ENCODE peak calls at places on chromosomes 11 and 22, in four cellular contexts. One of them, this sample, is unnamed.

GRCh38 chr11:135075740-135076139 is 663.7 kb upstream of the B3GAT1 start:
- DNase-seq in stimulated activated naive CD8-positive, alpha-beta T cell treated with anti-CD3 and anti-CD28 coated beads, Interleukin-15, Interleukin-2, amounts not matched to agents 100 U/mL and 50 U/mL, for 24 hours: peak; percentile 69
- DNase-seq in cardiac septum: no peak
- DNase-seq in T-helper 9 cell: peak; percentile 38
- DNase-seq in this sample: peak; percentile 81

GRCh38 chr11:102552447-102553200 is 22.1 kb upstream of the MMP7 start:
- DNase-seq in stimulated activated naive CD8-positive, alpha-beta T cell treated with anti-CD3 and anti-CD28 coated beads, Interleukin-15, Interleukin-2, amounts not matched to agents 100 U/mL and 50 U/mL, for 24 hours: no peak
- DNase-seq in cardiac septum: no peak
- DNase-seq in T-helper 9 cell: no peak
- DNase-seq in this sample: no peak

GRCh38 chr11:133541331-133542095 is 9.2 kb upstream of the OPCML start:
- DNase-seq in cardiac septum: no peak
- DNase-seq in stimulated activated naive CD8-positive, alpha-beta T cell treated with anti-CD3 and anti-CD28 coated beads, Interleukin-15, Interleukin-2, amounts not matched to agents 100 U/mL and 50 U/mL, for 24 hours: no peak
- DNase-seq in T-helper 9 cell: no peak
- DNase-seq in this sample: no peak

GRCh38 chr11:65487467-65488272 is 11.2 kb upstream of the MALAT1 start:
- DNase-seq in cardiac septum: peak; percentile 99
- DNase-seq in T-helper 9 cell: no peak
- DNase-seq in stimulated activated naive CD8-positive, alpha-beta T cell treated with anti-CD3 and anti-CD28 coated beads, Interleukin-15, Interleukin-2, amounts not matched to agents 100 U/mL and 50 U/mL, for 24 hours: peak; percentile 64
- DNase-seq in this sample: peak; percentile 100

GRCh38 chr22:40028098-40028425 is 33.3 kb downstream of the FAM83F start:
- DNase-seq in cardiac septum: no peak
- DNase-seq in stimulated activated naive CD8-positive, alpha-beta T cell treated with anti-CD3 and anti-CD28 coated beads, Interleukin-15, Interleukin-2, amounts not matched to agents 100 U/mL and 50 U/mL, for 24 hours: no peak
- DNase-seq in T-helper 9 cell: no peak
- DNase-seq in this sample: no peak

GRCh38 chr11:101880208-101880607 is 34.6 kb upstream of the CEP126 start:
- DNase-seq in stimulated activated naive CD8-positive, alpha-beta T cell treated with anti-CD3 and anti-CD28 coated beads, Interleukin-15, Interleukin-2, amounts not matched to agents 100 U/mL and 50 U/mL, for 24 hours: no peak
- DNase-seq in T-helper 9 cell: no peak
- DNase-seq in cardiac septum: no peak
- DNase-seq in this sample: no peak

GRCh38 chr11:10293423-10294288 is at the start of gene SBF2:
- DNase-seq in stimulated activated naive CD8-positive, alpha-beta T cell treated with anti-CD3 and anti-CD28 coated beads, Interleukin-15, Interleukin-2, amounts not matched to agents 100 U/mL and 50 U/mL, for 24 hours: peak; percentile 84
- DNase-seq in cardiac septum: peak; percentile 93
- DNase-seq in T-helper 9 cell: peak; percentile 74
- DNase-seq in this sample: peak; percentile 90

GRCh38 chr11:115385211-115385610 is 119.0 kb downstream of the CADM1 start:
- DNase-seq in cardiac septum: no peak
- DNase-seq in stimulated activated naive CD8-positive, alpha-beta T cell treated with anti-CD3 and anti-CD28 coated beads, Interleukin-15, Interleukin-2, amounts not matched to agents 100 U/mL and 50 U/mL, for 24 hours: no peak
- DNase-seq in T-helper 9 cell: no peak
- DNase-seq in this sample: no peak

GRCh38 chr22:40031766-40032470 is 37.2 kb downstream of the FAM83F start:
- DNase-seq in T-helper 9 cell: no peak
- DNase-seq in stimulated activated naive CD8-positive, alpha-beta T cell treated with anti-CD3 and anti-CD28 coated beads, Interleukin-15, Interleukin-2, amounts not matched to agents 100 U/mL and 50 U/mL, for 24 hours: no peak
- DNase-seq in cardiac septum: peak; percentile 39
- DNase-seq in this sample: no peak

GRCh38 chr22:23306438-23306921 is 126.2 kb downstream of the BCR start:
- DNase-seq in T-helper 9 cell: no peak
- DNase-seq in stimulated activated naive CD8-positive, alpha-beta T cell treated with anti-CD3 and anti-CD28 coated beads, Interleukin-15, Interleukin-2, amounts not matched to agents 100 U/mL and 50 U/mL, for 24 hours: no peak
- DNase-seq in cardiac septum: no peak
- DNase-seq in this sample: peak; percentile 80

GRCh38 chr22:37283393-37283937 is 1.2 kb downstream of the CYTH4 start:
- DNase-seq in cardiac septum: no peak
- DNase-seq in T-helper 9 cell: peak; percentile 65
- DNase-seq in stimulated activated naive CD8-positive, alpha-beta T cell treated with anti-CD3 and anti-CD28 coated beads, Interleukin-15, Interleukin-2, amounts not matched to agents 100 U/mL and 50 U/mL, for 24 hours: peak; percentile 60
- DNase-seq in this sample: no peak

GRCh38 chr11:12884751-12885318 is 124.3 kb upstream of the RASSF10 start:
- DNase-seq in stimulated activated naive CD8-positive, alpha-beta T cell treated with anti-CD3 and anti-CD28 coated beads, Interleukin-15, Interleukin-2, amounts not matched to agents 100 U/mL and 50 U/mL, for 24 hours: no peak
- DNase-seq in T-helper 9 cell: no peak
- DNase-seq in cardiac septum: no peak
- DNase-seq in this sample: no peak

GRCh38 chr22:50318698-50319411 is 8.0 kb downstream of the DENND6B start:
- DNase-seq in T-helper 9 cell: no peak
- DNase-seq in stimulated activated naive CD8-positive, alpha-beta T cell treated with anti-CD3 and anti-CD28 coated beads, Interleukin-15, Interleukin-2, amounts not matched to agents 100 U/mL and 50 U/mL, for 24 hours: no peak
- DNase-seq in cardiac septum: no peak
- DNase-seq in this sample: no peak

This sample was measured in coronary artery.